ENCODE peak calls at places on chromosomes 11 and 22, in ten cellular contexts. One of them, this sample, is unnamed.

GRCh38 chr11:26599421-26599820 is 27.4 kb upstream of the MUC15 start:
- DNase-seq in lower leg skin: no peak
- DNase-seq in neural crest cell: no peak
- DNase-seq in tibial artery: no peak
- DNase-seq in H1: no peak
- DNase-seq in fibroblast of the aortic adventitia: peak
- DNase-seq in HFFc6: no peak
- DNase-seq in fibroblast of pulmonary artery: peak
- DNase-seq in epithelial cell of proximal tubule: no peak
- DNase-seq in HFF-Myc: no peak
- DNase-seq in this sample: no peak

GRCh38 chr11:28763876-28764275 is 655.7 kb downstream of the METTL15 start:
- DNase-seq in lower leg skin: no peak
- DNase-seq in tibial artery: no peak
- DNase-seq in epithelial cell of proximal tubule: no peak
- DNase-seq in HFFc6: peak
- DNase-seq in fibroblast of pulmonary artery: no peak
- DNase-seq in H1: no peak
- DNase-seq in neural crest cell: no peak
- DNase-seq in fibroblast of the aortic adventitia: peak
- DNase-seq in HFF-Myc: no peak
- DNase-seq in this sample: no peak

GRCh38 chr11:9651899-9652748 is 11.8 kb upstream of the SWAP70 start:
- DNase-seq in tibial artery: no peak
- DNase-seq in epithelial cell of proximal tubule: no peak
- DNase-seq in HFFc6: no peak
- DNase-seq in HFF-Myc: no peak
- DNase-seq in lower leg skin: no peak
- DNase-seq in fibroblast of the aortic adventitia: no peak
- DNase-seq in neural crest cell: no peak
- DNase-seq in H1: no peak
- DNase-seq in fibroblast of pulmonary artery: no peak
- DNase-seq in this sample: no peak

GRCh38 chr11:103433380-103433779 is 324.2 kb downstream of the DYNC2H1 start:
- DNase-seq in HFFc6: peak
- DNase-seq in fibroblast of pulmonary artery: peak
- DNase-seq in tibial artery: no peak
- DNase-seq in H1: no peak
- DNase-seq in neural crest cell: no peak
- DNase-seq in fibroblast of the aortic adventitia: peak
- DNase-seq in HFF-Myc: peak
- DNase-seq in lower leg skin: no peak
- DNase-seq in epithelial cell of proximal tubule: peak
- DNase-seq in this sample: no peak

GRCh38 chr11:102061276-102061675 is 14.0 kb downstream of the CFAP300 start:
- DNase-seq in fibroblast of pulmonary artery: peak
- DNase-seq in fibroblast of the aortic adventitia: peak
- DNase-seq in HFFc6: no peak
- DNase-seq in tibial artery: no peak
- DNase-seq in epithelial cell of proximal tubule: no peak
- DNase-seq in neural crest cell: no peak
- DNase-seq in H1: no peak
- DNase-seq in lower leg skin: no peak
- DNase-seq in HFF-Myc: no peak
- DNase-seq in this sample: no peak

GRCh38 chr11:60165946-60166345 is 16.9 kb downstream of the MS4A6A start:
- DNase-seq in lower leg skin: no peak
- DNase-seq in neural crest cell: no peak
- DNase-seq in HFFc6: no peak
- DNase-seq in epithelial cell of proximal tubule: no peak
- DNase-seq in fibroblast of the aortic adventitia: no peak
- DNase-seq in tibial artery: no peak
- DNase-seq in fibroblast of pulmonary artery: no peak
- DNase-seq in HFF-Myc: no peak
- DNase-seq in H1: no peak
- DNase-seq in this sample: no peak

GRCh38 chr11:17719028-17719939 is at the start of gene MYOD1:
- DNase-seq in HFFc6: no peak
- DNase-seq in fibroblast of pulmonary artery: no peak
- DNase-seq in lower leg skin: no peak
- DNase-seq in H1: peak
- DNase-seq in neural crest cell: no peak
- DNase-seq in HFF-Myc: no peak
- DNase-seq in tibial artery: no peak
- DNase-seq in fibroblast of the aortic adventitia: no peak
- DNase-seq in epithelial cell of proximal tubule: no peak
- DNase-seq in this sample: no peak

GRCh38 chr22:37609240-37610152 is 862 bp downstream of the GGA1 start:
- DNase-seq in epithelial cell of proximal tubule: no peak
- DNase-seq in lower leg skin: no peak
- DNase-seq in HFFc6: no peak
- DNase-seq in tibial artery: no peak
- DNase-seq in neural crest cell: no peak
- DNase-seq in H1: no peak
- DNase-seq in fibroblast of the aortic adventitia: peak
- DNase-seq in fibroblast of pulmonary artery: peak
- DNase-seq in HFF-Myc: no peak
- DNase-seq in this sample: no peak

GRCh38 chr11:33867996-33868645 is 23.8 kb downstream of the LMO2 start:
- DNase-seq in lower leg skin: no peak
- DNase-seq in fibroblast of the aortic adventitia: peak
- DNase-seq in HFFc6: no peak
- DNase-seq in HFF-Myc: no peak
- DNase-seq in tibial artery: no peak
- DNase-seq in neural crest cell: no peak
- DNase-seq in epithelial cell of proximal tubule: no peak
- DNase-seq in fibroblast of pulmonary artery: no peak
- DNase-seq in H1: no peak
- DNase-seq in this sample: no peak

GRCh38 chr11:2927851-2928604 is 1.2 kb downstream of the PHLDA2 start:
- DNase-seq in fibroblast of the aortic adventitia: peak
- DNase-seq in lower leg skin: no peak
- DNase-seq in HFFc6: peak
- DNase-seq in tibial artery: no peak
- DNase-seq in HFF-Myc: no peak
- DNase-seq in neural crest cell: no peak
- DNase-seq in fibroblast of pulmonary artery: peak
- DNase-seq in H1: no peak
- DNase-seq in epithelial cell of proximal tubule: no peak
- DNase-seq in this sample: no peak

GRCh38 chr11:132244871-132245557 is 874.6 kb downstream of the NTM start:
- DNase-seq in fibroblast of pulmonary artery: no peak
- DNase-seq in epithelial cell of proximal tubule: no peak
- DNase-seq in neural crest cell: no peak
- DNase-seq in tibial artery: no peak
- DNase-seq in HFFc6: no peak
- DNase-seq in lower leg skin: no peak
- DNase-seq in fibroblast of the aortic adventitia: no peak
- DNase-seq in H1: no peak
- DNase-seq in HFF-Myc: no peak
- DNase-seq in this sample: no peak

GRCh38 chr11:58832246-58832645 is 12.3 kb downstream of the GLYATL2 start:
- DNase-seq in lower leg skin: no peak
- DNase-seq in tibial artery: no peak
- DNase-seq in HFFc6: no peak
- DNase-seq in fibroblast of the aortic adventitia: peak
- DNase-seq in fibroblast of pulmonary artery: no peak
- DNase-seq in epithelial cell of proximal tubule: no peak
- DNase-seq in HFF-Myc: no peak
- DNase-seq in H1: no peak
- DNase-seq in neural crest cell: no peak
- DNase-seq in this sample: no peak

GRCh38 chr22:39364646-39365405 is 15.0 kb downstream of the SYNGR1 start:
- DNase-seq in tibial artery: no peak
- DNase-seq in neural crest cell: no peak
- DNase-seq in lower leg skin: no peak
- DNase-seq in HFF-Myc: no peak
- DNase-seq in epithelial cell of proximal tubule: no peak
- DNase-seq in fibroblast of pulmonary artery: no peak
- DNase-seq in HFFc6: peak
- DNase-seq in H1: no peak
- DNase-seq in fibroblast of the aortic adventitia: no peak
- DNase-seq in this sample: no peak
- TF ChIP-seq CTCF in tibial artery: no peak
- TF ChIP-seq CTCF in neural crest cell: no peak
- TF ChIP-seq CTCF in lower leg skin: no peak
- TF ChIP-seq CTCF in HFF-Myc: peak
- TF ChIP-seq CTCF in epithelial cell of proximal tubule: no peak
- TF ChIP-seq CTCF in fibroblast of pulmonary artery: no peak
- TF ChIP-seq CTCF in HFFc6: peak
- TF ChIP-seq CTCF in H1: no peak
- TF ChIP-seq CTCF in fibroblast of the aortic adventitia: peak
- TF ChIP-seq CTCF in this sample: no peak

DNA sequence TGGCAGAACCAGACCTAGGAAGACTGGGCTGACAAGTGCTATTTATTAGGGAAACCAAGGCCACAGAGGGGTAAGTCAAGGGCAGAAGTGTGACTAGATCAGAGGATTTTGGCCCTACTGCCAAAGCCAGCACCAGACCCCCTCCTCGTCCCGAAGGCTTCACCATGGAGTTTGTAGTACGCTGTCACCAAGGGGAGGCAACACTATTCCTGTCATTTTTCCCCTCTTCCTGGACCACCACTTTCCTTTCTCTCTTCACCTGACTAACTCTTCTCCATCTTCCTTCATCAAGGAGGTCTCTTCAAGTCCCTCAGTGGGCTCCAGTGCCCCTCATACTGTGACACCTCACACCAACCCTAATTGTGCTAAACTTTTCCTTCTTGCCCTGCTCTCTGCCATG is 34.9 kb downstream of the MN1 start:
- DNase-seq in lower leg skin: no peak
- DNase-seq in neural crest cell: no peak
- DNase-seq in fibroblast of pulmonary artery: no peak
- DNase-seq in epithelial cell of proximal tubule: no peak
- DNase-seq in tibial artery: no peak
- DNase-seq in HFF-Myc: no peak
- DNase-seq in HFFc6: no peak
- DNase-seq in H1: no peak
- DNase-seq in fibroblast of the aortic adventitia: no peak
- DNase-seq in this sample: no peak
- TF ChIP-seq CTCF in lower leg skin: no peak
- TF ChIP-seq CTCF in neural crest cell: no peak
- TF ChIP-seq CTCF in fibroblast of pulmonary artery: no peak
- TF ChIP-seq CTCF in epithelial cell of proximal tubule: no peak
- TF ChIP-seq CTCF in tibial artery: no peak
- TF ChIP-seq CTCF in HFF-Myc: no peak
- TF ChIP-seq CTCF in HFFc6: no peak
- TF ChIP-seq CTCF in H1: no peak
- TF ChIP-seq CTCF in fibroblast of the aortic adventitia: no peak
- TF ChIP-seq CTCF in this sample: no peak

GRCh38 chr11:64251986-64252837 is 882 bp downstream of the PLCB3 start:
- DNase-seq in HFFc6: no peak
- DNase-seq in HFF-Myc: no peak
- DNase-seq in neural crest cell: no peak
- DNase-seq in H1: peak
- DNase-seq in tibial artery: no peak
- DNase-seq in lower leg skin: no peak
- DNase-seq in fibroblast of pulmonary artery: no peak
- DNase-seq in epithelial cell of proximal tubule: no peak
- DNase-seq in fibroblast of the aortic adventitia: no peak
- DNase-seq in this sample: no peak
- TF ChIP-seq CTCF in HFFc6: peak
- TF ChIP-seq CTCF in HFF-Myc: peak
- TF ChIP-seq CTCF in neural crest cell: peak
- TF ChIP-seq CTCF in H1: no peak
- TF ChIP-seq CTCF in tibial artery: no peak
- TF ChIP-seq CTCF in lower leg skin: no peak
- TF ChIP-seq CTCF in fibroblast of pulmonary artery: peak
- TF ChIP-seq CTCF in epithelial cell of proximal tubule: peak
- TF ChIP-seq CTCF in fibroblast of the aortic adventitia: peak
- TF ChIP-seq CTCF in this sample: peak

GRCh38 chr11:68706237-68706636 is 21.9 kb downstream of the GAL start:
- DNase-seq in tibial artery: no peak
- DNase-seq in lower leg skin: no peak
- DNase-seq in HFFc6: no peak
- DNase-seq in fibroblast of the aortic adventitia: no peak
- DNase-seq in epithelial cell of proximal tubule: no peak
- DNase-seq in neural crest cell: no peak
- DNase-seq in HFF-Myc: no peak
- DNase-seq in fibroblast of pulmonary artery: no peak
- DNase-seq in H1: no peak
- DNase-seq in this sample: no peak

GRCh38 chr11:68707527-68707926 is 23.2 kb downstream of the GAL start:
- DNase-seq in tibial artery: no peak
- DNase-seq in neural crest cell: no peak
- DNase-seq in HFFc6: no peak
- DNase-seq in H1: no peak
- DNase-seq in lower leg skin: no peak
- DNase-seq in epithelial cell of proximal tubule: no peak
- DNase-seq in fibroblast of the aortic adventitia: no peak
- DNase-seq in fibroblast of pulmonary artery: no peak
- DNase-seq in HFF-Myc: no peak
- DNase-seq in this sample: no peak

GRCh38 chr11:68710445-68710844 is 26.1 kb downstream of the GAL start:
- DNase-seq in lower leg skin: no peak
- DNase-seq in HFF-Myc: no peak
- DNase-seq in fibroblast of the aortic adventitia: no peak
- DNase-seq in H1: no peak
- DNase-seq in fibroblast of pulmonary artery: no peak
- DNase-seq in epithelial cell of proximal tubule: no peak
- DNase-seq in neural crest cell: no peak
- DNase-seq in HFFc6: no peak
- DNase-seq in tibial artery: no peak
- DNase-seq in this sample: no peak

GRCh38 chr11:68709064-68709463 is 24.7 kb downstream of the GAL start:
- DNase-seq in HFF-Myc: no peak
- DNase-seq in fibroblast of pulmonary artery: no peak
- DNase-seq in epithelial cell of proximal tubule: no peak
- DNase-seq in lower leg skin: no peak
- DNase-seq in tibial artery: no peak
- DNase-seq in HFFc6: no peak
- DNase-seq in fibroblast of the aortic adventitia: no peak
- DNase-seq in neural crest cell: no peak
- DNase-seq in H1: no peak
- DNase-seq in this sample: no peak

DNA sequence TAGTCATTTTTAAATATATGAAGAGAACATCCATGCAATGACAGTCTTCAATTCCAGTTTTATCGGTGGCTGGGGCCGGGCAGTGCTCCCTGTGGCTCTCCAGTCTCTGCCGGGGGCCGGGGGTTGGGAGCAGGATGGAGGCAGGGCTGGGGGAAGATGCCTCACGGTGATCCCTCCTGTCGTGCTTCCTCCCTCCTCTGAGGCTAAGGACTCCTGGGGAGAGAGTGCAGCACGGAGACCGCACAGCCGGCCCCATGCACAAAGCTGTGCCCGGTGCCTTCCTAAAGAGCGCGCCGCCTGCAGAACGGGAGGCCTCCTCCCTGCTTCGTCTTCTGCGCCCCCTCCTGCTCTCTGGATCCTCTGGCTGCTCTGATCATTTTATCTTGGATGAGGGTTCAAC is 20.5 kb downstream of the GAL start:
- DNase-seq in epithelial cell of proximal tubule: no peak
- DNase-seq in tibial artery: no peak
- DNase-seq in fibroblast of the aortic adventitia: no peak
- DNase-seq in H1: no peak
- DNase-seq in HFF-Myc: no peak
- DNase-seq in fibroblast of pulmonary artery: no peak
- DNase-seq in neural crest cell: no peak
- DNase-seq in HFFc6: no peak
- DNase-seq in lower leg skin: no peak
- DNase-seq in this sample: no peak
- TF ChIP-seq CTCF in epithelial cell of proximal tubule: no peak
- TF ChIP-seq CTCF in tibial artery: no peak
- TF ChIP-seq CTCF in fibroblast of the aortic adventitia: no peak
- TF ChIP-seq CTCF in H1: peak
- TF ChIP-seq CTCF in HFF-Myc: no peak
- TF ChIP-seq CTCF in fibroblast of pulmonary artery: no peak
- TF ChIP-seq CTCF in neural crest cell: no peak
- TF ChIP-seq CTCF in HFFc6: no peak
- TF ChIP-seq CTCF in lower leg skin: no peak
- TF ChIP-seq CTCF in this sample: no peak

GRCh38 chr11:86914836-86915519 is 40.2 kb downstream of the FZD4 start:
- DNase-seq in HFFc6: no peak
- DNase-seq in lower leg skin: no peak
- DNase-seq in neural crest cell: no peak
- DNase-seq in tibial artery: no peak
- DNase-seq in HFF-Myc: no peak
- DNase-seq in H1: no peak
- DNase-seq in epithelial cell of proximal tubule: no peak
- DNase-seq in fibroblast of the aortic adventitia: no peak
- DNase-seq in fibroblast of pulmonary artery: no peak
- DNase-seq in this sample: no peak
- TF ChIP-seq CTCF in HFFc6: no peak
- TF ChIP-seq CTCF in lower leg skin: no peak
- TF ChIP-seq CTCF in neural crest cell: no peak
- TF ChIP-seq CTCF in tibial artery: no peak
- TF ChIP-seq CTCF in HFF-Myc: no peak
- TF ChIP-seq CTCF in H1: no peak
- TF ChIP-seq CTCF in epithelial cell of proximal tubule: no peak
- TF ChIP-seq CTCF in fibroblast of the aortic adventitia: no peak
- TF ChIP-seq CTCF in fibroblast of pulmonary artery: no peak
- TF ChIP-seq CTCF in this sample: no peak

This sample was measured in CD14-positive monocyte.